ENCODE peak calls at places on chromosomes 12 and 14, in ten cellular contexts. Y, S, A, H, C, F, Z, R, V and N are unnamed samples.

GRCh38 chr14:92726135-92726932 is 22.1 kb downstream of the LGMN start:
- DNase-seq in Y (peak), S (peak), A (peak), H (peak), C (peak), F (peak), Z (peak), R (peak), V (peak), N (peak)

GRCh38 chr14:79834856-79835255 is 376.4 kb downstream of the DIO2 start:
- DNase-seq in Y (no peak), S (no peak), A (no peak), H (no peak), C (no peak), F (no peak), Z (no peak), R (no peak), V (no peak), N (no peak)

GRCh38 chr14:68608235-68608962 is 184.5 kb downstream of the ZFP36L1 start:
- DNase-seq in Y (no peak), S (no peak), A (no peak), H (no peak), C (no peak), F (no peak), Z (no peak), R (no peak), V (no peak), N (no peak)

GRCh38 chr12:2336409-2336829 is 283.6 kb downstream of the CACNA1C start:
- DNase-seq in Y (peak), S (peak), A (peak), H (no peak), C (no peak), F (peak), Z (no peak), R (no peak), V (peak), N (peak)

GRCh38 chr12:138898-139534 is 72.4 kb downstream of the IQSEC3 start:
- DNase-seq in Y (peak), S (peak), A (peak), H (no peak), C (no peak), F (no peak), Z (no peak), R (no peak), V (peak), N (peak)

GRCh38 chr12:104177663-104178501 is 37.7 kb upstream of the TXNRD1 start:
- DNase-seq in Y (peak), S (peak), A (peak), H (no peak), C (peak), F (peak), Z (peak), R (peak), V (peak), N (peak)

GRCh38 chr12:32454075-32454474 is 54.7 kb downstream of the FGD4 start:
- DNase-seq in Y (peak), S (peak), A (peak), H (no peak), C (no peak), F (peak), Z (no peak), R (no peak), V (peak), N (peak)

GRCh38 chr12:14716848-14717444 is 20.5 kb upstream of the GUCY2C start:
- DNase-seq in Y (peak), S (peak), A (peak), H (peak), C (peak), F (peak), Z (no peak), R (peak), V (peak), N (peak)

GRCh38 chr12:114092981-114093380 is 126.9 kb upstream of the RBM19 start:
- DNase-seq in Y (no peak), S (no peak), A (no peak), H (no peak), C (no peak), F (no peak), Z (no peak), R (no peak), V (peak), N (no peak)

GRCh38 chr12:43282106-43282505 is 269.9 kb downstream of the ADAMTS20 start:
- DNase-seq in Y (peak), S (peak), A (peak), H (no peak), C (no peak), F (peak), Z (no peak), R (no peak), V (peak), N (peak)

GRCh38 chr14:93785423-93785822 is 2.9 kb downstream of the PRIMA1 start:
- DNase-seq in Y (no peak), S (no peak), A (no peak), H (no peak), C (no peak), F (no peak), Z (no peak), R (no peak), V (no peak), N (no peak)

GRCh38 chr14:90050271-90050670 is 11.5 kb upstream of the KCNK13 start:
- DNase-seq in Y (no peak), S (no peak), A (no peak), H (no peak), C (no peak), F (no peak), Z (no peak), R (no peak), V (no peak), N (no peak)

GRCh38 chr14:63475761-63476160 is 67.4 kb downstream of the PPP2R5E start:
- DNase-seq in Y (no peak), S (no peak), A (no peak), H (no peak), C (no peak), F (no peak), Z (no peak), R (no peak), V (no peak), N (no peak)

GRCh38 chr14:61033024-61033423 is 52.0 kb downstream of the SLC38A6 start:
- DNase-seq in Y (no peak), S (no peak), A (no peak), H (no peak), C (no peak), F (no peak), Z (no peak), R (no peak), V (peak), N (peak)

GRCh38 chr12:132986885-132987225 is 688 bp downstream of the ZNF26 start:
- DNase-seq in Y (peak), S (peak), A (peak), H (no peak), C (no peak), F (no peak), Z (no peak), R (no peak), V (peak), N (no peak)

GRCh38 chr14:91123201-91123600 is 9.3 kb downstream of the DGLUCY start:
- DNase-seq in Y (no peak), S (no peak), A (no peak), H (no peak), C (peak), F (no peak), Z (peak), R (no peak), V (no peak), N (no peak)

GRCh38 chr14:105351920-105352871 is 37.6 kb downstream of the PACS2 start:
- DNase-seq in Y (peak), S (peak), A (peak), H (peak), C (peak), F (peak), Z (peak), R (peak), V (peak), N (peak)

GRCh38 chr14:64857979-64858740 is 21.5 kb downstream of the SPTB start:
- DNase-seq in Y (no peak), S (no peak), A (no peak), H (no peak), C (no peak), F (no peak), Z (no peak), R (no peak), V (no peak), N (no peak)

GRCh38 chr12:110537605-110538409 is 35.7 kb downstream of the RAD9B start:
- DNase-seq in Y (no peak), S (no peak), A (no peak), H (no peak), C (peak), F (no peak), Z (no peak), R (peak), V (no peak), N (no peak)

GRCh38 chr14:99450266-99450665 is 30.4 kb downstream of the SETD3 start:
- DNase-seq in Y (no peak), S (no peak), A (no peak), H (no peak), C (no peak), F (no peak), Z (no peak), R (no peak), V (no peak), N (no peak)

GRCh38 chr12:53324113-53324778 is 2.8 kb upstream of the AAAS start:
- DNase-seq in Y (no peak), S (peak), A (no peak), H (no peak), C (no peak), F (no peak), Z (no peak), R (no peak), V (no peak), N (no peak)

GRCh38 chr12:9706081-9706685 is 26.7 kb downstream of the CLECL1 start:
- DNase-seq in Y (no peak), S (peak), A (peak), H (no peak), C (no peak), F (no peak), Z (no peak), R (no peak), V (no peak), N (no peak)

GRCh38 chr14:73162271-73162670 is 26.0 kb downstream of the PSEN1 start:
- DNase-seq in Y (no peak), S (no peak), A (no peak), H (no peak), C (no peak), F (no peak), Z (no peak), R (no peak), V (no peak), N (no peak)

GRCh38 chr12:87667378-87667777 is 361.8 kb downstream of the C12orf50 start:
- DNase-seq in Y (peak), S (peak), A (peak), H (no peak), C (no peak), F (no peak), Z (no peak), R (no peak), V (peak), N (peak)

GRCh38 chr12:85866929-85867776 is 6.9 kb upstream of the NTS start:
- DNase-seq in Y (peak), S (peak), A (peak), H (no peak), C (peak), F (peak), Z (no peak), R (no peak), V (peak), N (peak)

GRCh38 chr12:96247567-96247962 is 53.4 kb downstream of the ELK3 start:
- DNase-seq in Y (no peak), S (no peak), A (peak), H (no peak), C (no peak), F (no peak), Z (no peak), R (no peak), V (no peak), N (no peak)

GRCh38 chr12:71594214-71594948 is 69.3 kb downstream of the ZFC3H1 start:
- DNase-seq in Y (peak), S (peak), A (no peak), H (no peak), C (peak), F (peak), Z (no peak), R (no peak), V (no peak), N (peak)

GRCh38 chr12:12701457-12701856 is 5.5 kb upstream of the GPR19 start:
- DNase-seq in Y (no peak), S (no peak), A (no peak), H (no peak), C (no peak), F (no peak), Z (no peak), R (no peak), V (no peak), N (no peak)

GRCh38 chr14:95559203-95559602 is 24.4 kb downstream of the GLRX5 start:
- DNase-seq in Y (no peak), S (no peak), A (no peak), H (no peak), C (no peak), F (no peak), Z (no peak), R (no peak), V (no peak), N (no peak)

GRCh38 chr12:74985293-74985985 is 224.2 kb downstream of the KCNC2 start:
- DNase-seq in Y (no peak), S (no peak), A (no peak), H (no peak), C (no peak), F (no peak), Z (peak), R (no peak), V (no peak), N (no peak)

GRCh38 chr14:70828188-70828587 is 18.9 kb upstream of the MAP3K9 start:
- DNase-seq in Y (no peak), S (no peak), A (no peak), H (no peak), C (no peak), F (no peak), Z (no peak), R (no peak), V (no peak), N (no peak)

GRCh38 chr12:5073054-5073453 is 29.4 kb downstream of the KCNA5 start:
- DNase-seq in Y (no peak), S (no peak), A (no peak), H (no peak), C (no peak), F (no peak), Z (no peak), R (no peak), V (no peak), N (no peak)

GRCh38 chr12:51549637-51550036 is 41.4 kb upstream of the SCN8A start:
- DNase-seq in Y (no peak), S (peak), A (peak), H (no peak), C (no peak), F (no peak), Z (no peak), R (no peak), V (peak), N (no peak)

GRCh38 chr12:98637068-98637467 is 7.5 kb downstream of the IKBIP start:
- DNase-seq in Y (no peak), S (no peak), A (no peak), H (no peak), C (no peak), F (no peak), Z (no peak), R (no peak), V (no peak), N (no peak)

GRCh38 chr12:9730011-9730410 is 2.9 kb downstream of the CLECL1 start:
- DNase-seq in Y (no peak), S (no peak), A (no peak), H (no peak), C (no peak), F (no peak), Z (no peak), R (no peak), V (no peak), N (no peak)

GRCh38 chr14:34874386-34875030 is 652 bp downstream of the BAZ1A start:
- DNase-seq in Y (peak), S (peak), A (peak), H (peak), C (peak), F (no peak), Z (peak), R (peak), V (peak), N (peak)

GRCh38 chr12:104466694-104467345 is 10.1 kb downstream of the CHST11 start:
- DNase-seq in Y (no peak), S (no peak), A (no peak), H (no peak), C (no peak), F (no peak), Z (no peak), R (no peak), V (no peak), N (no peak)

GRCh38 chr12:96907681-96908163 is 665 bp downstream of the NEDD1 start:
- DNase-seq in Y (peak), S (peak), A (peak), H (no peak), C (peak), F (no peak), Z (no peak), R (no peak), V (peak), N (peak)

GRCh38 chr14:35050652-35051051 is 4.6 kb downstream of the FAM177A1 start:
- DNase-seq in Y (peak), S (peak), A (peak), H (no peak), C (peak), F (no peak), Z (no peak), R (no peak), V (peak), N (peak)

GRCh38 chr14:33184587-33184986 is 245.9 kb downstream of the NPAS3 start:
- DNase-seq in Y (peak), S (peak), A (no peak), H (no peak), C (no peak), F (no peak), Z (no peak), R (no peak), V (peak), N (peak)

GRCh38 chr14:102044566-102044965 is 42.3 kb downstream of the HSP90AA1 start:
- DNase-seq in Y (no peak), S (no peak), A (no peak), H (no peak), C (no peak), F (no peak), Z (no peak), R (no peak), V (no peak), N (no peak)
- TF ChIP-seq CTCF in Y (no peak), S (no peak), A (no peak), H (no peak), C (no peak), F (no peak), Z (no peak), R (no peak), V (no peak), N (no peak)

GRCh38 chr12:127060933-127061332 is 1206.0 kb upstream of the TMEM132C start:
- DNase-seq in Y (no peak), S (no peak), A (no peak), H (no peak), C (no peak), F (no peak), Z (no peak), R (no peak), V (no peak), N (no peak)

GRCh38 chr12:127065595-127065994 is 1201.4 kb upstream of the TMEM132C start:
- DNase-seq in Y (no peak), S (no peak), A (no peak), H (no peak), C (no peak), F (no peak), Z (no peak), R (no peak), V (no peak), N (no peak)

GRCh38 chr12:127064207-127064606 is 1202.8 kb upstream of the TMEM132C start:
- DNase-seq in Y (no peak), S (no peak), A (no peak), H (no peak), C (no peak), F (no peak), Z (no peak), R (no peak), V (no peak), N (no peak)

GRCh38 chr12:127063339-127064090 is 1203.5 kb upstream of the TMEM132C start:
- DNase-seq in Y (no peak), S (no peak), A (no peak), H (no peak), C (no peak), F (no peak), Z (no peak), R (no peak), V (no peak), N (no peak)

DNA sequence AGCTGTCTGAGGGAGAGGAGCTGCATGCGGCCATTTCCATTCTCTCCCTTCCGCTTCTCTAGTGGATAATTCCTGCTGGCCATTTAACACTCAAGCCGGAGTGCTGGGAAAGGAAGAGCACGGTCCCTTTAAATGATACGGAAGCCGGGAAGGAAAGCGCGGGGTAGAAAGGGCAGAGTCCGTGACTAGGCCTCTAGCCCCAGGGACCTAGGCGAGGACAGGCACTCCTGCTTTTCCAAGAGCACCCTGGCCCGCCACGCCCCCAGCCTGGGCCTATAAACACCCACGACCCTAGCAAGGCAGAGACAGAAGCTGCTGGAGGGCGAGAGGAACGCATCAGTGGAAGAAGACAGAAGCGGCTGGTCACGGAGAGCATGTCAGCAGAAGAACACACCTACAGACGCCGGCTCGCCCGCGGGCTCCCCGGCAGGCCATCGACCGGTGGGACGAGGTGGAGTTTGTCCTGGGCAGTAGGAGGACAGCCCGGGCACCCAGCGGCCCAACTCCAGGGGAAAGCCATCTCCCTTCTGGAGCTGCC is 1206.6 kb upstream of the TMEM132C start:
- DNase-seq in Y (no peak), S (no peak), A (no peak), H (peak), C (no peak), F (peak), Z (no peak), R (no peak), V (no peak), N (no peak)
- H3K4me3 ChIP-seq in Y (no peak), S (no peak), A (no peak), H (peak), C (no peak), F (peak), Z (no peak), R (no peak), V (no peak), N (no peak)

GRCh38 chr14:97446087-97446486 is 648.9 kb downstream of the VRK1 start:
- DNase-seq in Y (no peak), S (no peak), A (no peak), H (no peak), C (no peak), F (no peak), Z (no peak), R (no peak), V (no peak), N (no peak)
- TF ChIP-seq CTCF in Y (no peak), S (no peak), A (no peak), H (no peak), C (no peak), F (peak), Z (no peak), R (no peak), V (no peak), N (no peak)

GRCh38 chr12:123398918-123399617 is 15.1 kb downstream of the KMT5A start:
- DNase-seq in Y (no peak), S (no peak), A (no peak), H (no peak), C (no peak), F (no peak), Z (peak), R (no peak), V (peak), N (no peak)
- H3K4me3 ChIP-seq in Y (no peak), S (no peak), A (no peak), H (no peak), C (no peak), F (no peak), Z (no peak), R (no peak), V (peak), N (peak)